ENCODE peak calls at places on chromosomes 1 and 21, in nine cellular contexts. One of them, this sample, is unnamed.

GRCh38 chr21:36211660-36212512 is 55.3 kb downstream of the DOP1B start:
- DNase-seq in mammary epithelial cell: peak; percentile 79
- DNase-seq in left ventricle myocardium superior: no peak
- DNase-seq in GM10248: no peak
- DNase-seq in AG09319: peak; percentile 18
- DNase-seq in stimulated activated CD8-positive, alpha-beta memory T cell treated with anti-CD3 and anti-CD28 coated beads, Interleukin-2, amount 100 ng/mL, for 1 hour: no peak
- DNase-seq in ovary: no peak
- DNase-seq in psoas muscle: no peak
- DNase-seq in NCI-H446 treated with DMSO at 0.1 percent for 48 hours: no peak
- DNase-seq in this sample: no peak

GRCh38 chr1:62687903-62688686 is at the start of gene DOCK7:
- DNase-seq in NCI-H446 treated with DMSO at 0.1 percent for 48 hours: peak; percentile 51
- DNase-seq in GM10248: peak; percentile 81
- DNase-seq in psoas muscle: peak; percentile 87
- DNase-seq in mammary epithelial cell: peak; percentile 79
- DNase-seq in ovary: peak; percentile 61
- DNase-seq in stimulated activated CD8-positive, alpha-beta memory T cell treated with anti-CD3 and anti-CD28 coated beads, Interleukin-2, amount 100 ng/mL, for 1 hour: peak; percentile 18
- DNase-seq in AG09319: peak; percentile 42
- DNase-seq in left ventricle myocardium superior: peak; percentile 86
- DNase-seq in this sample: no peak

GRCh38 chr1:233347338-233347737 is 19.8 kb downstream of the MAP3K21 start:
- DNase-seq in AG09319: no peak
- DNase-seq in ovary: no peak
- DNase-seq in NCI-H446 treated with DMSO at 0.1 percent for 48 hours: no peak
- DNase-seq in left ventricle myocardium superior: no peak
- DNase-seq in psoas muscle: no peak
- DNase-seq in GM10248: no peak
- DNase-seq in stimulated activated CD8-positive, alpha-beta memory T cell treated with anti-CD3 and anti-CD28 coated beads, Interleukin-2, amount 100 ng/mL, for 1 hour: no peak
- DNase-seq in mammary epithelial cell: no peak
- DNase-seq in this sample: no peak

GRCh38 chr1:81044708-81045107 is 756.0 kb upstream of the ADGRL2 start:
- DNase-seq in ovary: peak; percentile 14
- DNase-seq in left ventricle myocardium superior: no peak
- DNase-seq in NCI-H446 treated with DMSO at 0.1 percent for 48 hours: peak; percentile 78
- DNase-seq in mammary epithelial cell: peak; percentile 85
- DNase-seq in stimulated activated CD8-positive, alpha-beta memory T cell treated with anti-CD3 and anti-CD28 coated beads, Interleukin-2, amount 100 ng/mL, for 1 hour: no peak
- DNase-seq in GM10248: no peak
- DNase-seq in psoas muscle: no peak
- DNase-seq in AG09319: no peak
- DNase-seq in this sample: no peak

GRCh38 chr21:36745459-36745858 is 46.5 kb downstream of the SIM2 start:
- DNase-seq in stimulated activated CD8-positive, alpha-beta memory T cell treated with anti-CD3 and anti-CD28 coated beads, Interleukin-2, amount 100 ng/mL, for 1 hour: no peak
- DNase-seq in left ventricle myocardium superior: no peak
- DNase-seq in mammary epithelial cell: no peak
- DNase-seq in ovary: no peak
- DNase-seq in psoas muscle: no peak
- DNase-seq in AG09319: no peak
- DNase-seq in NCI-H446 treated with DMSO at 0.1 percent for 48 hours: no peak
- DNase-seq in GM10248: no peak
- DNase-seq in this sample: no peak

GRCh38 chr1:175599212-175599681 is 144.1 kb downstream of the TNR start:
- DNase-seq in NCI-H446 treated with DMSO at 0.1 percent for 48 hours: no peak
- DNase-seq in left ventricle myocardium superior: no peak
- DNase-seq in stimulated activated CD8-positive, alpha-beta memory T cell treated with anti-CD3 and anti-CD28 coated beads, Interleukin-2, amount 100 ng/mL, for 1 hour: no peak
- DNase-seq in ovary: no peak
- DNase-seq in psoas muscle: no peak
- DNase-seq in mammary epithelial cell: no peak
- DNase-seq in GM10248: peak; percentile 52
- DNase-seq in AG09319: no peak
- DNase-seq in this sample: no peak

GRCh38 chr1:6351480-6352137 is 42.0 kb downstream of the ACOT7 start:
- DNase-seq in psoas muscle: peak; percentile 86
- DNase-seq in ovary: no peak
- DNase-seq in GM10248: no peak
- DNase-seq in stimulated activated CD8-positive, alpha-beta memory T cell treated with anti-CD3 and anti-CD28 coated beads, Interleukin-2, amount 100 ng/mL, for 1 hour: no peak
- DNase-seq in mammary epithelial cell: peak; percentile 51
- DNase-seq in AG09319: no peak
- DNase-seq in left ventricle myocardium superior: peak; percentile 77
- DNase-seq in NCI-H446 treated with DMSO at 0.1 percent for 48 hours: peak; percentile 32
- DNase-seq in this sample: no peak

GRCh38 chr1:109814223-109814622 is 50.5 kb upstream of the EPS8L3 start:
- DNase-seq in psoas muscle: no peak
- DNase-seq in mammary epithelial cell: no peak
- DNase-seq in GM10248: no peak
- DNase-seq in left ventricle myocardium superior: no peak
- DNase-seq in AG09319: no peak
- DNase-seq in ovary: no peak
- DNase-seq in stimulated activated CD8-positive, alpha-beta memory T cell treated with anti-CD3 and anti-CD28 coated beads, Interleukin-2, amount 100 ng/mL, for 1 hour: no peak
- DNase-seq in NCI-H446 treated with DMSO at 0.1 percent for 48 hours: no peak
- DNase-seq in this sample: no peak

GRCh38 chr1:221203224-221204054 is 324.2 kb downstream of the HLX start:
- DNase-seq in left ventricle myocardium superior: peak; percentile 77
- DNase-seq in ovary: no peak
- DNase-seq in mammary epithelial cell: peak; percentile 43
- DNase-seq in psoas muscle: peak; percentile 83
- DNase-seq in NCI-H446 treated with DMSO at 0.1 percent for 48 hours: peak; percentile 74
- DNase-seq in GM10248: peak; percentile 61
- DNase-seq in stimulated activated CD8-positive, alpha-beta memory T cell treated with anti-CD3 and anti-CD28 coated beads, Interleukin-2, amount 100 ng/mL, for 1 hour: peak; percentile 38
- DNase-seq in AG09319: peak; percentile 58
- DNase-seq in this sample: peak; percentile 5

GRCh38 chr1:208781391-208782035 is 537.3 kb upstream of the PLXNA2 start:
- DNase-seq in GM10248: no peak
- DNase-seq in left ventricle myocardium superior: no peak
- DNase-seq in AG09319: no peak
- DNase-seq in psoas muscle: no peak
- DNase-seq in NCI-H446 treated with DMSO at 0.1 percent for 48 hours: no peak
- DNase-seq in stimulated activated CD8-positive, alpha-beta memory T cell treated with anti-CD3 and anti-CD28 coated beads, Interleukin-2, amount 100 ng/mL, for 1 hour: no peak
- DNase-seq in ovary: no peak
- DNase-seq in mammary epithelial cell: no peak
- DNase-seq in this sample: no peak

GRCh38 chr21:22083899-22084298 is 1085.7 kb downstream of the NCAM2 start:
- DNase-seq in ovary: no peak
- DNase-seq in AG09319: no peak
- DNase-seq in stimulated activated CD8-positive, alpha-beta memory T cell treated with anti-CD3 and anti-CD28 coated beads, Interleukin-2, amount 100 ng/mL, for 1 hour: no peak
- DNase-seq in left ventricle myocardium superior: no peak
- DNase-seq in psoas muscle: no peak
- DNase-seq in mammary epithelial cell: no peak
- DNase-seq in NCI-H446 treated with DMSO at 0.1 percent for 48 hours: no peak
- DNase-seq in GM10248: no peak
- DNase-seq in this sample: no peak

GRCh38 chr1:63679076-63679475 is 85.9 kb downstream of the PGM1 start:
- DNase-seq in NCI-H446 treated with DMSO at 0.1 percent for 48 hours: no peak
- DNase-seq in left ventricle myocardium superior: no peak
- DNase-seq in psoas muscle: no peak
- DNase-seq in GM10248: no peak
- DNase-seq in ovary: no peak
- DNase-seq in mammary epithelial cell: no peak
- DNase-seq in stimulated activated CD8-positive, alpha-beta memory T cell treated with anti-CD3 and anti-CD28 coated beads, Interleukin-2, amount 100 ng/mL, for 1 hour: no peak
- DNase-seq in AG09319: no peak
- DNase-seq in this sample: no peak

GRCh38 chr1:92934395-92935378 is 26.6 kb downstream of the DIPK1A start:
- DNase-seq in mammary epithelial cell: peak; percentile 11
- DNase-seq in stimulated activated CD8-positive, alpha-beta memory T cell treated with anti-CD3 and anti-CD28 coated beads, Interleukin-2, amount 100 ng/mL, for 1 hour: no peak
- DNase-seq in AG09319: peak; percentile 95
- DNase-seq in psoas muscle: no peak
- DNase-seq in GM10248: no peak
- DNase-seq in left ventricle myocardium superior: peak; percentile 49
- DNase-seq in ovary: no peak
- DNase-seq in NCI-H446 treated with DMSO at 0.1 percent for 48 hours: peak; percentile 97
- DNase-seq in this sample: peak; percentile 54

GRCh38 chr1:181635108-181635507 is 151.8 kb downstream of the CACNA1E start:
- DNase-seq in left ventricle myocardium superior: no peak
- DNase-seq in GM10248: no peak
- DNase-seq in mammary epithelial cell: no peak
- DNase-seq in ovary: no peak
- DNase-seq in stimulated activated CD8-positive, alpha-beta memory T cell treated with anti-CD3 and anti-CD28 coated beads, Interleukin-2, amount 100 ng/mL, for 1 hour: no peak
- DNase-seq in AG09319: no peak
- DNase-seq in NCI-H446 treated with DMSO at 0.1 percent for 48 hours: no peak
- DNase-seq in psoas muscle: no peak
- DNase-seq in this sample: no peak

GRCh38 chr1:117612517-117613248 is 6.8 kb downstream of the TENT5C start:
- DNase-seq in GM10248: no peak
- DNase-seq in NCI-H446 treated with DMSO at 0.1 percent for 48 hours: no peak
- DNase-seq in ovary: no peak
- DNase-seq in left ventricle myocardium superior: no peak
- DNase-seq in psoas muscle: no peak
- DNase-seq in stimulated activated CD8-positive, alpha-beta memory T cell treated with anti-CD3 and anti-CD28 coated beads, Interleukin-2, amount 100 ng/mL, for 1 hour: no peak
- DNase-seq in AG09319: peak; percentile 24
- DNase-seq in mammary epithelial cell: peak; percentile 45
- DNase-seq in this sample: no peak

GRCh38 chr1:101235241-101235695 is 1.6 kb upstream of the S1PR1 start:
- DNase-seq in stimulated activated CD8-positive, alpha-beta memory T cell treated with anti-CD3 and anti-CD28 coated beads, Interleukin-2, amount 100 ng/mL, for 1 hour: no peak
- DNase-seq in left ventricle myocardium superior: no peak
- DNase-seq in ovary: no peak
- DNase-seq in mammary epithelial cell: no peak
- DNase-seq in NCI-H446 treated with DMSO at 0.1 percent for 48 hours: no peak
- DNase-seq in GM10248: no peak
- DNase-seq in AG09319: no peak
- DNase-seq in psoas muscle: no peak
- DNase-seq in this sample: no peak

GRCh38 chr1:154837679-154838171 is 32.4 kb downstream of the KCNN3 start:
- DNase-seq in mammary epithelial cell: no peak
- DNase-seq in ovary: peak; percentile 77
- DNase-seq in AG09319: no peak
- DNase-seq in NCI-H446 treated with DMSO at 0.1 percent for 48 hours: no peak
- DNase-seq in left ventricle myocardium superior: peak; percentile 90
- DNase-seq in psoas muscle: peak; percentile 80
- DNase-seq in GM10248: peak; percentile 70
- DNase-seq in stimulated activated CD8-positive, alpha-beta memory T cell treated with anti-CD3 and anti-CD28 coated beads, Interleukin-2, amount 100 ng/mL, for 1 hour: no peak
- DNase-seq in this sample: no peak

GRCh38 chr1:53370369-53370961 is 42.6 kb upstream of the LRP8 start:
- DNase-seq in GM10248: no peak
- DNase-seq in left ventricle myocardium superior: no peak
- DNase-seq in mammary epithelial cell: no peak
- DNase-seq in stimulated activated CD8-positive, alpha-beta memory T cell treated with anti-CD3 and anti-CD28 coated beads, Interleukin-2, amount 100 ng/mL, for 1 hour: no peak
- DNase-seq in NCI-H446 treated with DMSO at 0.1 percent for 48 hours: no peak
- DNase-seq in AG09319: no peak
- DNase-seq in ovary: no peak
- DNase-seq in psoas muscle: no peak
- DNase-seq in this sample: no peak

GRCh38 chr1:200423235-200423634 is 13.4 kb upstream of the ZNF281 start:
- DNase-seq in GM10248: no peak
- DNase-seq in stimulated activated CD8-positive, alpha-beta memory T cell treated with anti-CD3 and anti-CD28 coated beads, Interleukin-2, amount 100 ng/mL, for 1 hour: no peak
- DNase-seq in AG09319: no peak
- DNase-seq in NCI-H446 treated with DMSO at 0.1 percent for 48 hours: no peak
- DNase-seq in mammary epithelial cell: no peak
- DNase-seq in left ventricle myocardium superior: no peak
- DNase-seq in ovary: no peak
- DNase-seq in psoas muscle: no peak
- DNase-seq in this sample: no peak

GRCh38 chr1:212618466-212619210 is 10.1 kb downstream of the ATF3 start:
- DNase-seq in stimulated activated CD8-positive, alpha-beta memory T cell treated with anti-CD3 and anti-CD28 coated beads, Interleukin-2, amount 100 ng/mL, for 1 hour: no peak
- DNase-seq in left ventricle myocardium superior: no peak
- DNase-seq in GM10248: no peak
- DNase-seq in mammary epithelial cell: no peak
- DNase-seq in ovary: no peak
- DNase-seq in AG09319: no peak
- DNase-seq in psoas muscle: no peak
- DNase-seq in NCI-H446 treated with DMSO at 0.1 percent for 48 hours: no peak
- DNase-seq in this sample: no peak

This sample was measured in brain pericyte.